ENCODE peak calls at places on chromosomes 12 and 14, in five cellular contexts. One of them, this sample, is unnamed.

GRCh38 chr12:102474438-102475064 is 5.8 kb downstream of the IGF1 start:
- DNase-seq in tibial artery: no peak
- DNase-seq in ascending aorta: no peak
- DNase-seq in colonic mucosa: no peak
- DNase-seq in foreskin keratinocyte: peak; percentile 32
- DNase-seq in this sample: peak; percentile 3

GRCh38 chr14:89386214-89386886 is 30.7 kb downstream of the FOXN3 start:
- DNase-seq in tibial artery: no peak
- DNase-seq in ascending aorta: peak; percentile 45
- DNase-seq in colonic mucosa: no peak
- DNase-seq in foreskin keratinocyte: no peak
- DNase-seq in this sample: no peak

GRCh38 chr12:121175383-121176119 is 34.4 kb upstream of the P2RX4 start:
- DNase-seq in tibial artery: peak; percentile 68
- DNase-seq in ascending aorta: peak; percentile 64
- DNase-seq in colonic mucosa: no peak
- DNase-seq in foreskin keratinocyte: no peak
- DNase-seq in this sample: no peak

GRCh38 chr12:50625029-50625875 is 120.5 kb downstream of the DIP2B start:
- DNase-seq in tibial artery: no peak
- DNase-seq in ascending aorta: no peak
- DNase-seq in colonic mucosa: no peak
- DNase-seq in foreskin keratinocyte: no peak
- DNase-seq in this sample: no peak

GRCh38 chr12:63420206-63420644 is 248.1 kb downstream of the DPY19L2 start:
- DNase-seq in tibial artery: no peak
- DNase-seq in ascending aorta: no peak
- DNase-seq in colonic mucosa: peak; percentile 47
- DNase-seq in foreskin keratinocyte: no peak
- DNase-seq in this sample: peak; percentile 23

GRCh38 chr12:40103043-40103442 is 2.8 kb downstream of the SLC2A13 start:
- DNase-seq in tibial artery: no peak
- DNase-seq in ascending aorta: no peak
- DNase-seq in colonic mucosa: no peak
- DNase-seq in foreskin keratinocyte: no peak
- DNase-seq in this sample: no peak

GRCh38 chr12:75823475-75823874 is 208.1 kb downstream of the PHLDA1 start:
- DNase-seq in tibial artery: no peak
- DNase-seq in ascending aorta: no peak
- DNase-seq in colonic mucosa: no peak
- DNase-seq in foreskin keratinocyte: no peak
- DNase-seq in this sample: no peak

GRCh38 chr14:21825147-21825743 is 151.6 kb upstream of the OR4E1 start:
- DNase-seq in tibial artery: no peak
- DNase-seq in ascending aorta: no peak
- DNase-seq in colonic mucosa: no peak
- DNase-seq in foreskin keratinocyte: no peak
- DNase-seq in this sample: peak; percentile 25

GRCh38 chr14:100409016-100409385 is 85.9 kb downstream of the SLC25A47 start:
- DNase-seq in tibial artery: no peak
- DNase-seq in ascending aorta: no peak
- DNase-seq in colonic mucosa: no peak
- DNase-seq in foreskin keratinocyte: no peak
- DNase-seq in this sample: no peak

GRCh38 chr14:31080060-31080459 is 53.9 kb upstream of the STRN3 start:
- DNase-seq in tibial artery: no peak
- DNase-seq in ascending aorta: no peak
- DNase-seq in colonic mucosa: no peak
- DNase-seq in foreskin keratinocyte: no peak
- DNase-seq in this sample: no peak

GRCh38 chr12:123660328-123660727 is 10.6 kb upstream of the TCTN2 start:
- DNase-seq in tibial artery: no peak
- DNase-seq in ascending aorta: no peak
- DNase-seq in colonic mucosa: no peak
- DNase-seq in foreskin keratinocyte: peak; percentile 76
- DNase-seq in this sample: peak; percentile 92

GRCh38 chr12:32419520-32419960 is 20.2 kb downstream of the FGD4 start:
- DNase-seq in tibial artery: no peak
- DNase-seq in ascending aorta: no peak
- DNase-seq in colonic mucosa: no peak
- DNase-seq in foreskin keratinocyte: no peak
- DNase-seq in this sample: peak; percentile 27

GRCh38 chr14:28375295-28375694 is 391.3 kb upstream of the FOXG1 start:
- DNase-seq in tibial artery: no peak
- DNase-seq in ascending aorta: no peak
- DNase-seq in colonic mucosa: no peak
- DNase-seq in foreskin keratinocyte: no peak
- DNase-seq in this sample: peak; percentile 30

GRCh38 chr14:67883717-67884116 is 64.1 kb downstream of the RAD51B start:
- DNase-seq in tibial artery: no peak
- DNase-seq in ascending aorta: no peak
- DNase-seq in colonic mucosa: no peak
- DNase-seq in foreskin keratinocyte: no peak
- DNase-seq in this sample: no peak

GRCh38 chr14:60183724-60184596 is 18.8 kb upstream of the DHRS7 start:
- DNase-seq in tibial artery: no peak
- DNase-seq in ascending aorta: no peak
- DNase-seq in colonic mucosa: no peak
- DNase-seq in foreskin keratinocyte: no peak
- DNase-seq in this sample: peak; percentile 56

GRCh38 chr12:50546441-50547318 is 41.9 kb downstream of the DIP2B start:
- DNase-seq in tibial artery: no peak
- DNase-seq in ascending aorta: no peak
- DNase-seq in colonic mucosa: no peak
- DNase-seq in foreskin keratinocyte: no peak
- DNase-seq in this sample: no peak

GRCh38 chr12:72723732-72724131 is 451.6 kb downstream of the TRHDE start:
- DNase-seq in tibial artery: no peak
- DNase-seq in ascending aorta: no peak
- DNase-seq in colonic mucosa: no peak
- DNase-seq in foreskin keratinocyte: no peak
- DNase-seq in this sample: no peak

GRCh38 chr12:94170690-94171594 is 22.6 kb downstream of the PLXNC1 start:
- DNase-seq in tibial artery: no peak
- DNase-seq in ascending aorta: no peak
- DNase-seq in colonic mucosa: no peak
- DNase-seq in foreskin keratinocyte: no peak
- DNase-seq in this sample: no peak
- H3K27me3 ChIP-seq in tibial artery: no peaks in the 10 kb centered on the region
- H3K27me3 ChIP-seq in ascending aorta: no peaks in the 10 kb centered on the region
- H3K27me3 ChIP-seq in colonic mucosa: no peaks in the 10 kb centered on the region
- H3K27me3 ChIP-seq in foreskin keratinocyte: peaks cover 45% of the 10 kb centered on the region
- H3K27me3 ChIP-seq in this sample: no peaks in the 10 kb centered on the region

GRCh38 chr12:57618966-57619433 is 7.8 kb downstream of the ARHGEF25 start:
- DNase-seq in tibial artery: no peak
- DNase-seq in ascending aorta: no peak
- DNase-seq in colonic mucosa: no peak
- DNase-seq in foreskin keratinocyte: no peak
- DNase-seq in this sample: no peak
- H3K27me3 ChIP-seq in tibial artery: no peaks in the 10 kb centered on the region
- H3K27me3 ChIP-seq in ascending aorta: no peaks in the 10 kb centered on the region
- H3K27me3 ChIP-seq in colonic mucosa: peaks cover 39% of the 10 kb centered on the region
- H3K27me3 ChIP-seq in foreskin keratinocyte: peaks cover 79% of the 10 kb centered on the region
- H3K27me3 ChIP-seq in this sample: peaks cover 11% of the 10 kb centered on the region

GRCh38 chr12:54018608-54018984 is 9.6 kb upstream of the HOXC6 start:
- DNase-seq in tibial artery: peak; percentile 84
- DNase-seq in ascending aorta: peak; percentile 80
- DNase-seq in colonic mucosa: no peak
- DNase-seq in foreskin keratinocyte: no peak
- DNase-seq in this sample: peak; percentile 54
- H3K27me3 ChIP-seq in tibial artery: no peaks in the 10 kb centered on the region
- H3K27me3 ChIP-seq in ascending aorta: no peaks in the 10 kb centered on the region
- H3K27me3 ChIP-seq in colonic mucosa: peaks cover 96% of the 10 kb centered on the region
- H3K27me3 ChIP-seq in foreskin keratinocyte: no peaks in the 10 kb centered on the region
- H3K27me3 ChIP-seq in this sample: no peaks in the 10 kb centered on the region

GRCh38 chr12:54425696-54426095 is 6.6 kb upstream of the ITGA5 start:
- DNase-seq in tibial artery: no peak
- DNase-seq in ascending aorta: peak; percentile 50
- DNase-seq in colonic mucosa: no peak
- DNase-seq in foreskin keratinocyte: no peak
- DNase-seq in this sample: no peak
- H3K27me3 ChIP-seq in tibial artery: no peaks in the 10 kb centered on the region
- H3K27me3 ChIP-seq in ascending aorta: no peaks in the 10 kb centered on the region
- H3K27me3 ChIP-seq in colonic mucosa: peaks cover 2% of the 10 kb centered on the region
- H3K27me3 ChIP-seq in foreskin keratinocyte: no peaks in the 10 kb centered on the region
- H3K27me3 ChIP-seq in this sample: no peaks in the 10 kb centered on the region

This sample was measured in mammary epithelial cell.